ENCODE peak calls at places on chromosome 9, in eight cellular contexts. K, N, A, O, S, Y, F and B are unnamed samples.

GRCh38 chr9:119861801-119862200 is 492.6 kb upstream of the BRINP1 start:
- DNase-seq in O (no peak), A (no peak), F (no peak), S (peak), N (peak), Y (no peak), K (no peak), B (no peak)

GRCh38 chr9:77218612-77219011 is 41.3 kb downstream of the VPS13A start:
- DNase-seq in Y (peak), A (peak), F (peak), K (no peak), O (no peak), N (peak), S (no peak), B (no peak)

GRCh38 chr9:118192807-118193206 is 488.6 kb downstream of the TLR4 start:
- DNase-seq in S (no peak), K (no peak), A (no peak), Y (no peak), F (no peak), O (no peak), N (no peak), B (no peak)

GRCh38 chr9:130233587-130233945 is 32.0 kb upstream of the HMCN2 start:
- DNase-seq in N (no peak), K (no peak), O (no peak), Y (no peak), F (no peak), A (no peak), S (no peak), B (no peak)

GRCh38 chr9:107158321-107158720 is 124.8 kb upstream of the RAD23B start:
- DNase-seq in N (peak), A (no peak), O (peak), F (no peak), Y (peak), S (no peak), K (no peak), B (no peak)

GRCh38 chr9:72473474-72474241 is 47.8 kb upstream of the TMC1 start:
- DNase-seq in K (no peak), A (no peak), O (no peak), S (no peak), Y (peak), F (peak), N (peak), B (peak)

GRCh38 chr9:105141448-105142101 is 102.9 kb upstream of the SLC44A1 start:
- DNase-seq in Y (no peak), K (no peak), O (no peak), A (no peak), S (no peak), F (no peak), N (no peak), B (no peak)

GRCh38 chr9:89941875-89942274 is 337.1 kb downstream of the GADD45G start:
- DNase-seq in F (no peak), N (peak), S (no peak), Y (peak), O (no peak), A (peak), K (no peak), B (no peak)

GRCh38 chr9:134327671-134328231 is 1.5 kb downstream of the RXRA start:
- DNase-seq in A (no peak), O (no peak), F (no peak), S (peak), Y (peak), N (no peak), K (no peak), B (no peak)

GRCh38 chr9:121700831-121701419 is 49.5 kb downstream of the DAB2IP start:
- DNase-seq in N (no peak), O (no peak), S (peak), Y (no peak), A (no peak), F (no peak), K (no peak), B (no peak)

GRCh38 chr9:18297532-18297872 is 176.5 kb upstream of the ADAMTSL1 start:
- DNase-seq in Y (no peak), N (no peak), F (no peak), O (peak), K (no peak), A (peak), S (no peak), B (no peak)

GRCh38 chr9:89641980-89642379 is 37.2 kb downstream of the GADD45G start:
- DNase-seq in A (no peak), S (no peak), Y (no peak), K (peak), F (no peak), N (no peak), O (no peak), B (no peak)

GRCh38 chr9:89046832-89047231 is 55.6 kb downstream of the S1PR3 start:
- DNase-seq in N (peak), F (peak), S (no peak), O (no peak), A (no peak), Y (no peak), K (no peak), B (no peak)

GRCh38 chr9:126637002-126637849 is 23.5 kb downstream of the LMX1B start:
- DNase-seq in O (no peak), S (no peak), F (no peak), K (no peak), A (no peak), Y (peak), N (no peak), B (no peak)
- H3K4me3 ChIP-seq in O (no peak), S (no peak), F (no peak), K (no peak), A (no peak), Y (no peak), N (no peak), B (no peak)

GRCh38 chr9:27714388-27714787 is 141.1 kb upstream of the C9orf72 start:
- DNase-seq in A (no peak), S (no peak), Y (no peak), O (no peak), K (no peak), F (no peak), N (no peak), B (no peak)
- TF ChIP-seq CTCF in A (no peak), S (no peak), Y (peak), O (no peak), K (no peak), F (no peak), N (no peak), B (no peak)

GRCh38 chr9:129201289-129201688 is 23.2 kb upstream of the IER5L start:
- DNase-seq in A (no peak), N (no peak), F (no peak), O (no peak), Y (no peak), S (no peak), K (peak), B (no peak)

GRCh38 chr9:129202613-129203555 is 24.8 kb upstream of the IER5L start:
- DNase-seq in F (peak), S (peak), Y (peak), N (peak), K (peak), O (peak), A (peak), B (peak)

GRCh38 chr9:129204840-129205239 is 26.8 kb upstream of the IER5L start:
- DNase-seq in O (no peak), K (no peak), Y (no peak), N (no peak), S (no peak), F (no peak), A (no peak), B (no peak)

GRCh38 chr9:129206401-129206800 is 28.3 kb upstream of the IER5L start:
- DNase-seq in F (no peak), K (no peak), N (no peak), A (no peak), Y (no peak), O (no peak), S (no peak), B (no peak)

DNA sequence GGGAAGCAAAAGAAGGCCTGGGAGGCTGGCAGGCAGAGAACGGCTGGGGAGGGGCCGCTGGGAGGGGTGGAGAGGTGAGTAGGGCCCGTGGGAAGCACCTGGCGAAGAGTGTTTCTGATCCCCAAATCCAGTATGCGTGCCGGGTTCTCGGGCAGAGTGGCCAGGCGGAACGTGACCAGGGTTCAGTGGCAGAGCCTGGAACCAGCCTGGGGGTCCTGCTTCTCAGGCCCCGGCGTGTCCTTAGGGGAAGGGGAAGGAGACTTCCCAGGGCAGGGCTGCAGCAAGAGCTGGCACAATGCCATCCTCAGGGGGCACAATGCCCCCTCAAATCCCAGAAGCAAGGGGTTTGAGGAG is 25.5 kb upstream of the IER5L start:
- DNase-seq in N (no peak), F (no peak), K (no peak), S (no peak), Y (no peak), A (no peak), O (no peak), B (no peak)
- H3K4me3 ChIP-seq in N (no peak), F (peak), K (peak), S (peak), Y (peak), A (peak), O (no peak), B (no peak)

GRCh38 chr9:133148351-133149129 is 15.2 kb downstream of the GBGT1 start:
- DNase-seq in O (peak), A (no peak), N (peak), F (peak), K (peak), Y (peak), S (peak), B (peak)

GRCh38 chr9:133151041-133151440 is 12.7 kb downstream of the GBGT1 start:
- DNase-seq in K (no peak), F (no peak), N (no peak), Y (no peak), A (no peak), S (no peak), O (no peak), B (no peak)

GRCh38 chr9:133147412-133148271 is 16.1 kb downstream of the GBGT1 start:
- DNase-seq in O (peak), K (peak), Y (peak), N (peak), F (no peak), S (peak), A (peak), B (peak)

GRCh38 chr9:133151601-133152525 is 11.9 kb downstream of the GBGT1 start:
- DNase-seq in S (no peak), F (no peak), O (no peak), K (no peak), A (no peak), N (no peak), Y (no peak), B (no peak)

GRCh38 chr9:133149130-133150015 is 14.3 kb downstream of the GBGT1 start:
- DNase-seq in N (peak), O (peak), S (peak), F (peak), K (peak), A (peak), Y (peak), B (peak)
- TF ChIP-seq CTCF in N (peak), O (peak), S (peak), F (no peak), K (peak), A (peak), Y (no peak), B (peak)

DNA sequence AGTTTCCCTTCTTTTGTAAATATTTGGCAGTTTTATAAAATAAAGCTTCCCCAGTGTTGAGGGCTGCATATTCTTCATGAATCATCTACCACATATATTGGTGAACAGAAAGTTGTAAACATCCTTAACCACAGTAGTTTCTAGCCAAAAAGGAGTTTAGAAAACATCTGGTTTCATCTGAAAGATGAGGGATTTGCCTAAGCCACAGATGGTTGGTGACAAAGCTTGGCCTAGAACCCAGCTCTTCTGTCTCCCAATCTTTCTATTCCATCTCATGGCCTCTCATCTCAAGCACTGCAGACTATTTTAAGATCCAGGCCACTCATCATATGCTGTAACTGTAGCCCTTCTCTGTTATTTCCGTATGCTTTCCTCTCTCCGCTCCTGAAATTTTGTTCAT is 232.3 kb upstream of the TRPM3 start:
- DNase-seq in N (peak), F (no peak), Y (peak), S (no peak), A (peak), O (no peak), K (no peak), B (no peak)
- H3K4me3 ChIP-seq in N (no peak), F (no peak), Y (no peak), S (no peak), A (no peak), O (no peak), K (no peak), B (no peak)

GRCh38 chr9:112371060-112371459 is 8.8 kb upstream of the HSDL2 start:
- DNase-seq in S (no peak), F (no peak), A (no peak), N (no peak), Y (peak), K (no peak), O (no peak), B (no peak)

GRCh38 chr9:112367465-112367864 is 12.4 kb upstream of the HSDL2 start:
- DNase-seq in K (no peak), Y (no peak), F (no peak), O (no peak), S (no peak), N (no peak), A (no peak), B (no peak)

GRCh38 chr9:112361602-112362001 is 18.3 kb upstream of the HSDL2 start:
- DNase-seq in O (peak), S (no peak), K (no peak), N (peak), Y (peak), A (no peak), F (no peak), B (no peak)

GRCh38 chr9:112369817-112370216 is 10.1 kb upstream of the HSDL2 start:
- DNase-seq in S (no peak), N (no peak), K (no peak), Y (no peak), A (no peak), F (no peak), O (no peak), B (no peak)

GRCh38 chr9:112366591-112366990 is 13.3 kb upstream of the HSDL2 start:
- DNase-seq in A (no peak), Y (no peak), F (no peak), S (no peak), N (no peak), K (no peak), O (peak), B (no peak)
- TF ChIP-seq CTCF in A (peak), Y (no peak), F (no peak), S (peak), N (peak), K (no peak), O (no peak), B (peak)

DNA sequence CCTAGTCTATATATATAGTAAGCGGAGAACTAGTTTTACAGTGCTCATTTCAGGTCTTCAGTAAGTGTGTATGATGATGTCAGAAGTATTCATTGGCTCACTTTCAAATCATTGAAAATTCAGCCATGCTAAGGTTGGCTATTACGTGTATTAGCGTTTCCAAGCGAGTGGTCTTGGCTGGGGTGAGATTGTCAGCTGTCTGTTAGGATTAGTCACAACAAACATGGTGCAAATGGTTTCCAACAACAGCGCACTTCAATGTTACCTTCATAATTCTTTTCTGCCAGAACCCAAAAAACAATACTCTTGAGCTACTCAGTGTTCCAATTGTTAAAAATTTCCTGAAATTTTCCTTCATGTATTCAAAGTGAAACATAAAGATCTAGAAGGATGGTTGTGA is 283.0 kb downstream of the AOPEP start:
- DNase-seq in F (no peak), K (no peak), A (no peak), Y (peak), O (no peak), S (no peak), N (peak), B (no peak)
- H3K4me3 ChIP-seq in F (no peak), K (peak), A (no peak), Y (no peak), O (no peak), S (peak), N (peak), B (no peak)

DNA sequence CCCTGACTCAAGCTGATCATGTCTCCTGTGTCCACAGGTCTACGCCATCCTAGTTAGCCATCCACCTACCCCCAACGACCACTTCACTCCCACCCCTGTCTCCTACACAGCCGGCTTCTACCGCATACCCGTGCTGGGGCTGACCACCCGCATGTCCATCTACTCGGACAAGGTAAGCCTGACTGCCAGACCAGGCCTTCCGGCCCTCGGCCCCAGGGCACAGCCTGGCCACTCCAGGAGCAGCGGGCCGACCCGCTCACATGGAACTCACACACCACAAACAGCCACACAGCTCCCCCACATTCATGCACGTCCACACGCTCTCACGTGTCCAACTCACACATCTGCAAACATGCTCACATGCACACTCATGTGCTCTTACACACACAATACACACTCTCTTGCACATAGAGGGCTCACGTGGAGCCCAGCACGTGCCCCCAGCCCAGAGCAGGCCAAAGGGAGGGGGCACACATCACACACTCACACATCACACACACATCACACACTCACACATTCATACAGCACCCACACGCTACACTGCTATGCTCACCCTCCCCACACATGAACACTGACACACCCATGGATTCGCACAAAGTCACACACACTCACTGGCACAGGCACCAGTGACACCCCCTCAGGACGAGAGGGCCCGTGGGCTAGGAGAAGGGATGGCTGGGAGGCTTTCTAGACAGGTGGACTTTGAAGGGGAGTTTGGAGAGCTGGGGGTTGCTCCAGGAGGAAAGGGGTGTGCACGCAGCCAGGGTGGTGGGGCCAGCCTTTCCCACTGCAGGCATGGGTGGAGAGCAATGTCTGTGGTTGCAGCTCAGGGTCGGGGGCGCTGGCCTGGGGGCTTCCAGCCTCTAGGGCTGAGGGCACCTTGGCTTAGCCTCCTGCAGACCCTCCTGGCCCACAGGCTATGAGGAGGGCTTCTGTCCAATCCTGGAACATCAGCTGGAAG is 3.3 kb downstream of the GRIN1 start:
- DNase-seq in Y (no peak), A (no peak), K (no peak), F (no peak), S (no peak), N (no peak), O (no peak), B (peak)
- TF ChIP-seq CTCF in Y (no peak), A (no peak), K (no peak), F (no peak), S (no peak), N (no peak), O (no peak), B (no peak)